ENCODE peak calls at places on chromosomes 12 and 14, in seven cellular contexts. Z is fibroblast of lung, J is hepatocyte, Y is mammary epithelial cell, C is H1, H is HCT116, R is astrocyte. L is an unnamed sample. For H3K4me1, the result is how much of the 10 kb centered on the place peaks cover.

GRCh38 chr12:16385779-16386646 is 38.6 kb downstream of the MGST1 start:
- DNase-seq in C (no peak), R (peak), Y (peak), Z (peak), H (no peak), J (peak), L (peak)

GRCh38 chr12:68910128-68910527 is 22.8 kb downstream of the CPM start:
- DNase-seq in H (no peak), Y (peak), R (peak), Z (peak), C (no peak), J (no peak), L (peak)

GRCh38 chr14:46451800-46452199 is 199.8 kb downstream of the RPL10L start:
- DNase-seq in C (no peak), H (no peak), Z (no peak), R (no peak), J (no peak), Y (no peak), L (no peak)

GRCh38 chr14:102200690-102201368 is 61.1 kb downstream of the WDR20 start:
- DNase-seq in H (no peak), Y (no peak), C (no peak), J (no peak), Z (no peak), R (no peak), L (no peak)

GRCh38 chr12:80352476-80352875 is 91.6 kb upstream of the PTPRQ start:
- DNase-seq in H (no peak), J (no peak), C (no peak), Z (peak), R (peak), Y (peak), L (peak)

GRCh38 chr12:48542300-48542928 is 17.0 kb downstream of the OR8S1 start:
- DNase-seq in C (peak), R (peak), Z (peak), Y (peak), J (peak), H (peak), L (peak)

GRCh38 chr12:11719678-11720099 is 70.2 kb downstream of the ETV6 start:
- DNase-seq in C (no peak), Y (peak), R (peak), H (no peak), Z (peak), J (no peak), L (peak)

GRCh38 chr12:79707830-79708229 is 17.1 kb upstream of the PAWR start:
- DNase-seq in Z (no peak), Y (no peak), C (no peak), H (no peak), J (no peak), R (no peak), L (no peak)

GRCh38 chr14:99123208-99123870 is 148.7 kb downstream of the BCL11B start:
- DNase-seq in C (peak), R (no peak), J (no peak), Y (no peak), Z (no peak), H (no peak), L (no peak)

GRCh38 chr12:122422769-122423257 is 344 bp upstream of the CLIP1 start:
- DNase-seq in Z (peak), C (peak), J (no peak), Y (peak), R (peak), H (no peak), L (peak)

GRCh38 chr14:104486222-104486743 is 93.3 kb upstream of the C14orf180 start:
- DNase-seq in Y (no peak), Z (no peak), J (no peak), C (no peak), H (no peak), R (no peak), L (no peak)

GRCh38 chr12:2336409-2336829 is 283.6 kb downstream of the CACNA1C start:
- DNase-seq in C (no peak), Z (peak), J (peak), H (peak), Y (peak), R (peak), L (peak)

GRCh38 chr12:82608706-82609105 is 78.0 kb upstream of the TMTC2 start:
- DNase-seq in H (no peak), R (peak), Z (peak), J (no peak), Y (peak), C (no peak), L (peak)

GRCh38 chr12:72307229-72307628 is 35.1 kb downstream of the TRHDE start:
- DNase-seq in C (no peak), R (no peak), Y (no peak), J (no peak), Z (no peak), H (no peak), L (no peak)
- H3K4me1 ChIP-seq in C (under half), R (under half), Y (under half), J (under half), Z (under half), H (under half), L (under half)

GRCh38 chr14:77495354-77495753 is 3.3 kb downstream of the ISM2 start:
- DNase-seq in R (no peak), J (no peak), C (no peak), Y (no peak), Z (no peak), H (no peak), L (no peak)

GRCh38 chr14:77498984-77499527 is 440 bp upstream of the ISM2 start:
- DNase-seq in R (no peak), J (no peak), Y (no peak), H (no peak), C (peak), Z (no peak), L (no peak)

GRCh38 chr14:77502109-77502782 is 3.6 kb upstream of the ISM2 start:
- DNase-seq in Z (no peak), J (no peak), Y (no peak), R (no peak), C (no peak), H (no peak), L (no peak)

GRCh38 chr14:77503138-77503537 is 4.5 kb upstream of the ISM2 start:
- DNase-seq in J (no peak), R (no peak), Z (no peak), Y (no peak), C (no peak), H (no peak), L (no peak)

DNA sequence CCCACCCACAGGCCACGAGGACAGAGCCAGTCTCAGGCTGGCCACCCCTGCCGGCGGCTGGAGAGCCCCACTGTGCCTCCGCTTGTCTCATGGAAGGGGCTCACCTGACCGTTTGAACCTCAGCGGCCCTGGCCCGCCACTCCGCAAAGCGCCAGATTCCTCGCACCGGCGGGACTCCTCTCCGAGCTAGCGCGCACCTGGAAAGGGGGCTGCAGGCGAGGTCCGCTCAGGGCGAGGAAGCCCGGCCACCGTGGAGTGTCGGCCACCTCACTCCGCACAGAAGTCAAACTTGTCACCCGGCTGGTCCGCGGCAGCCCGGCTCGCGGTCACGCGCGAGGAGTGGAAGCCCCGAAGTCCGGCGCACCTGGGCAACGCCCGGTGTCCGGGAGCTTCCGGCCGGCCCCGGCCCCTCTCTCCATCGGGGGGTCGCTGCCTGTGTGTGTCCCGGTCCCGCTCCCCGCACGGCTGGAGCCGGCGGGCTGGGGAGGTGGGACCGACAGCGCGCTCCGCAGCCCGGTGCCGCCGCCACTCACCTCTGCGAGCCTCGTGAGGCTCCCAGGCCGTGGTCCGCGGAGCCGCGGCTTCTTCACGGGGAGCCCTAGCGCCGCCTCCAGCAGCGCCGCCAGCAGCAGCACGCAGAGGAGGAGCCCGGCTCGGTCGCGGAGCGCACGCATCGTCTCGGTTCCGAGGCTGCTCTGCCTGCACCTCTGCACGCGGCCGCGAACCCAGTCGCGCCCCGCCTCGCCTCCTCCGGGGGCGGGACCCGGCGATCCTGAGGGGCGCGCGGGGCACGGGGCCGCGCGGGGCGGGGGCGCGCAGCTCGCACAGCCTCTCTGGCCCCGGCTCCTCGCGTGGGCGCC is at the start of gene ISM2:
- DNase-seq in C (peak), Y (peak), H (no peak), R (peak), Z (peak), J (peak), L (peak)
- TF ChIP-seq EZH2 in C (peak), Y (no peak), H (no peak), R (peak), Z (peak), J (peak), L (no peak)

DNA sequence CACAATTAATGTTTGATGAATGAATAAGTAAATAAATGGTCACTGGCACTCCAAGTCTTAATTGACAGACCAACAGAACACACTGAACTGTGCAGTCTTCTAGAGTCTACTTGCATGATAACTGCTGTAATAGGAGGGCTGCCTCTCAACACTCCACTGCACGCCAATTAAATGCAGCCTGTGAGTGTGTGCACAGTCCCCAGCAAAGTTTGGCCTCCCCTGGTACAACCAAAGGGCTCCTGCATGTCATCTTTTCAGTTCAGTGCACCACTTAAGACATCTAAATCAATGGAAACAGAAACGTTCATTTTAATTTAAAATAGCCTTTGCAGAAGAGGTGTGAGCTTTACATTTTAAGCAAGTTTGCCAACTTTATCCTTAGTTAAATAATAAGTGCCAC is 121.7 kb upstream of the USP15 start:
- DNase-seq in C (no peak), H (no peak), Z (no peak), Y (no peak), J (no peak), R (no peak), L (no peak)
- H2AFZ ChIP-seq in C (no peak), H (no peak), Z (no peak), Y (no peak), J (no peak), R (no peak), L (no peak)

DNA sequence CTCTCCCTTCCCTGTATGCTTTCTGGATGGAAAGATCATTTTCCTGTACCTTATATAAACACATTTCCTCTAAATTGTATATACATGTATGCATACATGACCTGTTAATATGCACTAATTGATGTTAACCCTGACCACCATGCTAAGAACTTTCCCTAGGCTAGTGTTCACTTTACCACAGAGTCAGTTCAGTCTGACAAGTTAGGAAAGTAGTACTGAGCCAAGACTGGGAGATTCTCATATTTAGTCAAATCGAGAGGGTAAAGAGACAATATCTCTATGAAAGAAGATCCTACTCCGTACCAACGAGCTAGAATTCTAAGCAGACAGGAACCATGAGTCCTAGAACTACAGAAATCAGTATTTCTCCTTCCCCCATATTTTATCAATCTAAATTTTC is 36.8 kb downstream of the ATF7 start:
- DNase-seq in H (no peak), J (no peak), Y (no peak), R (no peak), Z (no peak), C (no peak), L (no peak)
- H3K4me1 ChIP-seq in H (under half), J (under half), Y (under half), R (under half), Z (under half), C (under half), L (under half)

GRCh38 chr14:32200368-32201195 is 1.3 kb upstream of the RNU6-7 start:
- DNase-seq in Z (no peak), J (no peak), Y (no peak), R (no peak), C (no peak), H (no peak), L (no peak)

GRCh38 chr14:32202941-32203882 is at the start of gene RNU6-8:
- DNase-seq in J (peak), H (peak), Y (peak), C (peak), R (peak), Z (peak), L (peak)

GRCh38 chr14:32202468-32202865 is 602 bp downstream of the RNU6-8 start:
- DNase-seq in H (no peak), Y (no peak), Z (no peak), R (no peak), J (peak), C (no peak), L (peak)

GRCh38 chr14:32201816-32202467 is at the start of gene RNU6-7:
- DNase-seq in H (no peak), R (peak), C (peak), Z (peak), J (peak), Y (peak), L (no peak)

GRCh38 chr14:32201196-32201815 is 539 bp upstream of the RNU6-7 start:
- DNase-seq in J (peak), C (peak), Y (peak), Z (peak), R (peak), H (no peak), L (peak)
- TF ChIP-seq EZH2 in J (no peak), C (no peak), Y (no peak), Z (no peak), R (no peak), H (no peak), L (no peak)